ENCODE peak calls at places on chromosomes 7 and 10, in eight cellular contexts. H is activated naive CD8-positive, alpha-beta T cell treated with anti-CD3 and anti-CD28 coated beads for 36 hours; G is naive B cell; J is astrocyte; W is non-pigmented ciliary epithelial cell; N is stimulated activated CD8-positive, alpha-beta memory T cell treated with anti-CD3 and anti-CD28 coated beads, Interleukin-12 subunit alpha, Interleukin-12 subunit beta, amount 100 ng/mL, for 4 hours; E is CD4-positive, alpha-beta T cell; C is lower lobe of right lung. V is an unnamed sample.

GRCh38 chr10:11830836-11831519 is 7.8 kb downstream of the PROSER2 start:
- DNase-seq in H (no peak), C (no peak), N (no peak), J (peak), G (no peak), W (no peak), E (no peak), V (no peak)

GRCh38 chr10:29621161-29621560 is 13.6 kb downstream of the SVIL start:
- DNase-seq in G (no peak), W (peak), E (no peak), N (no peak), C (no peak), J (no peak), H (no peak), V (no peak)

GRCh38 chr7:109901916-109902315 is 1189.0 kb upstream of the LRRN3 start:
- DNase-seq in N (no peak), G (no peak), C (no peak), W (no peak), H (no peak), E (no peak), J (peak), V (no peak)

GRCh38 chr10:27620425-27621397 is 116.6 kb downstream of the RAB18 start:
- DNase-seq in W (peak), E (no peak), H (no peak), G (no peak), J (peak), C (no peak), N (no peak), V (no peak)

GRCh38 chr10:84337199-84337598 is 8.8 kb downstream of the CCSER2 start:
- DNase-seq in W (no peak), E (no peak), C (no peak), J (peak), N (no peak), G (no peak), H (no peak), V (no peak)

GRCh38 chr7:155810607-155811559 is 1.4 kb downstream of the SHH start:
- DNase-seq in N (no peak), J (no peak), E (no peak), H (no peak), W (no peak), C (peak), G (no peak), V (no peak)

GRCh38 chr10:101284171-101285092 is 55.2 kb upstream of the LBX1 start:
- DNase-seq in C (no peak), N (no peak), H (no peak), W (no peak), G (no peak), J (no peak), E (no peak), V (no peak)

GRCh38 chr10:99966306-99966705 is 43.4 kb downstream of the DNMBP start:
- DNase-seq in H (no peak), N (no peak), C (no peak), G (no peak), W (peak), J (peak), E (no peak), V (no peak)

GRCh38 chr7:41918597-41918996 is 215.7 kb upstream of the INHBA start:
- DNase-seq in G (no peak), E (no peak), C (no peak), W (peak), J (peak), N (no peak), H (no peak), V (no peak)

GRCh38 chr10:43606323-43607198 is at the start of gene ZNF485:
- DNase-seq in G (peak), E (peak), H (peak), W (no peak), J (peak), C (peak), N (peak), V (peak)

GRCh38 chr10:19728376-19728775 is 87.9 kb upstream of the PLXDC2 start:
- DNase-seq in E (no peak), C (no peak), J (no peak), G (no peak), W (no peak), H (no peak), N (no peak), V (no peak)

GRCh38 chr7:117659453-117660086 is 179.7 kb downstream of the CFTR start:
- DNase-seq in N (no peak), J (peak), E (no peak), H (no peak), C (no peak), W (no peak), G (no peak), V (no peak)

GRCh38 chr7:43569424-43569823 is 13.5 kb upstream of the STK17A start:
- DNase-seq in E (no peak), H (no peak), J (peak), W (peak), G (no peak), N (no peak), C (no peak), V (no peak)